ENCODE peak calls at places on chromosomes 16 and 17, in nine cellular contexts. One of them, this sample, is unnamed.

GRCh38 chr16:8686031-8686621 is 11.7 kb downstream of the ABAT start:
- DNase-seq in stomach: peak; percentile 40
- DNase-seq in heart left ventricle: peak; percentile 40
- DNase-seq in IMR-90: no peak
- DNase-seq in K562: no peak
- DNase-seq in body of pancreas: peak; percentile 52
- DNase-seq in sigmoid colon: no peak
- DNase-seq in adrenal gland: no peak
- DNase-seq in spleen: peak; percentile 54
- DNase-seq in this sample: peak; percentile 23

GRCh38 chr17:76716146-76716833 is 5.5 kb upstream of the MXRA7 start:
- DNase-seq in stomach: peak; percentile 48
- DNase-seq in heart left ventricle: no peak
- DNase-seq in IMR-90: peak; percentile 99
- DNase-seq in K562: no peak
- DNase-seq in body of pancreas: no peak
- DNase-seq in sigmoid colon: peak; percentile 77
- DNase-seq in adrenal gland: peak; percentile 55
- DNase-seq in spleen: peak; percentile 82
- DNase-seq in this sample: no peak

GRCh38 chr17:15945493-15946209 is 721 bp downstream of the ADORA2B start:
- DNase-seq in stomach: no peak
- DNase-seq in heart left ventricle: no peak
- DNase-seq in IMR-90: peak; percentile 16
- DNase-seq in K562: peak; percentile 65
- DNase-seq in body of pancreas: no peak
- DNase-seq in sigmoid colon: peak; percentile 71
- DNase-seq in adrenal gland: no peak
- DNase-seq in spleen: peak; percentile 72
- DNase-seq in this sample: peak; percentile 36

GRCh38 chr16:89507219-89507833 is 877 bp upstream of the SPG7 start:
- DNase-seq in stomach: peak; percentile 32
- DNase-seq in heart left ventricle: no peak
- DNase-seq in IMR-90: no peak
- DNase-seq in K562: no peak
- DNase-seq in body of pancreas: no peak
- DNase-seq in sigmoid colon: no peak
- DNase-seq in adrenal gland: no peak
- DNase-seq in spleen: no peak
- DNase-seq in this sample: no peak

GRCh38 chr16:73011926-73012325 is 36.0 kb downstream of the ZFHX3 start:
- DNase-seq in stomach: no peak
- DNase-seq in heart left ventricle: no peak
- DNase-seq in IMR-90: no peak
- DNase-seq in K562: no peak
- DNase-seq in body of pancreas: no peak
- DNase-seq in sigmoid colon: peak; percentile 30
- DNase-seq in adrenal gland: no peak
- DNase-seq in spleen: no peak
- DNase-seq in this sample: no peak

GRCh38 chr16:31129568-31130335 is 5.8 kb downstream of the PRSS8 start:
- DNase-seq in stomach: no peak
- DNase-seq in heart left ventricle: peak; percentile 67
- DNase-seq in IMR-90: no peak
- DNase-seq in K562: no peak
- DNase-seq in body of pancreas: peak; percentile 52
- DNase-seq in sigmoid colon: peak; percentile 77
- DNase-seq in adrenal gland: no peak
- DNase-seq in spleen: peak; percentile 83
- DNase-seq in this sample: peak; percentile 48

GRCh38 chr17:69594641-69595040 is 180.1 kb downstream of the MAP2K6 start:
- DNase-seq in stomach: no peak
- DNase-seq in heart left ventricle: no peak
- DNase-seq in IMR-90: no peak
- DNase-seq in K562: no peak
- DNase-seq in body of pancreas: no peak
- DNase-seq in sigmoid colon: no peak
- DNase-seq in adrenal gland: no peak
- DNase-seq in spleen: no peak
- DNase-seq in this sample: no peak

GRCh38 chr17:49519781-49520180 is 24.7 kb downstream of the NGFR start:
- DNase-seq in stomach: no peak
- DNase-seq in heart left ventricle: no peak
- DNase-seq in IMR-90: no peak
- DNase-seq in K562: no peak
- DNase-seq in body of pancreas: no peak
- DNase-seq in sigmoid colon: no peak
- DNase-seq in adrenal gland: no peak
- DNase-seq in spleen: no peak
- DNase-seq in this sample: no peak

GRCh38 chr17:16314859-16315258 is 38.4 kb downstream of the CENPV start:
- DNase-seq in stomach: no peak
- DNase-seq in heart left ventricle: no peak
- DNase-seq in IMR-90: no peak
- DNase-seq in K562: no peak
- DNase-seq in body of pancreas: no peak
- DNase-seq in sigmoid colon: no peak
- DNase-seq in adrenal gland: no peak
- DNase-seq in spleen: no peak
- DNase-seq in this sample: no peak

GRCh38 chr17:15351925-15352324 is 10.5 kb upstream of the TEKT3 start:
- DNase-seq in stomach: no peak
- DNase-seq in heart left ventricle: no peak
- DNase-seq in IMR-90: peak; percentile 88
- DNase-seq in K562: no peak
- DNase-seq in body of pancreas: no peak
- DNase-seq in sigmoid colon: peak; percentile 82
- DNase-seq in adrenal gland: peak; percentile 54
- DNase-seq in spleen: no peak
- DNase-seq in this sample: peak; percentile 25

GRCh38 chr16:20711277-20711911 is 13.9 kb upstream of the ACSM1 start:
- DNase-seq in stomach: no peak
- DNase-seq in heart left ventricle: no peak
- DNase-seq in IMR-90: no peak
- DNase-seq in K562: no peak
- DNase-seq in body of pancreas: no peak
- DNase-seq in sigmoid colon: peak; percentile 85
- DNase-seq in adrenal gland: no peak
- DNase-seq in spleen: no peak
- DNase-seq in this sample: no peak

GRCh38 chr17:9336817-9337216 is 238.8 kb downstream of the STX8 start:
- DNase-seq in stomach: no peak
- DNase-seq in heart left ventricle: no peak
- DNase-seq in IMR-90: no peak
- DNase-seq in K562: no peak
- DNase-seq in body of pancreas: no peak
- DNase-seq in sigmoid colon: no peak
- DNase-seq in adrenal gland: no peak
- DNase-seq in spleen: no peak
- DNase-seq in this sample: no peak

GRCh38 chr17:76593338-76593737 is 7.7 kb upstream of the ST6GALNAC2 start:
- DNase-seq in stomach: no peak
- DNase-seq in heart left ventricle: no peak
- DNase-seq in IMR-90: peak; percentile 31
- DNase-seq in K562: no peak
- DNase-seq in body of pancreas: no peak
- DNase-seq in sigmoid colon: no peak
- DNase-seq in adrenal gland: no peak
- DNase-seq in spleen: no peak
- DNase-seq in this sample: no peak

GRCh38 chr16:74737521-74737920 is 36.9 kb upstream of the MLKL start:
- DNase-seq in stomach: no peak
- DNase-seq in heart left ventricle: no peak
- DNase-seq in IMR-90: no peak
- DNase-seq in K562: no peak
- DNase-seq in body of pancreas: no peak
- DNase-seq in sigmoid colon: no peak
- DNase-seq in adrenal gland: no peak
- DNase-seq in spleen: no peak
- DNase-seq in this sample: no peak

GRCh38 chr17:79027925-79028491 is 4.0 kb downstream of the C1QTNF1 start:
- DNase-seq in stomach: no peak
- DNase-seq in heart left ventricle: no peak
- DNase-seq in IMR-90: no peak
- DNase-seq in K562: no peak
- DNase-seq in body of pancreas: no peak
- DNase-seq in sigmoid colon: peak; percentile 71
- DNase-seq in adrenal gland: peak; percentile 74
- DNase-seq in spleen: no peak
- DNase-seq in this sample: no peak

GRCh38 chr17:34725008-34725407 is 145.6 kb downstream of the TMEM132E start:
- DNase-seq in stomach: no peak
- DNase-seq in heart left ventricle: no peak
- DNase-seq in IMR-90: no peak
- DNase-seq in K562: no peak
- DNase-seq in body of pancreas: no peak
- DNase-seq in sigmoid colon: no peak
- DNase-seq in adrenal gland: no peak
- DNase-seq in spleen: no peak
- DNase-seq in this sample: no peak
- TF ChIP-seq CTCF in stomach: no peak
- TF ChIP-seq CTCF in heart left ventricle: no peak
- TF ChIP-seq CTCF in IMR-90: no peak
- TF ChIP-seq CTCF in K562: no peak
- TF ChIP-seq CTCF in body of pancreas: no peak
- TF ChIP-seq CTCF in sigmoid colon: no peak
- TF ChIP-seq CTCF in adrenal gland: no peak
- TF ChIP-seq CTCF in spleen: no peak
- TF ChIP-seq CTCF in this sample: no peak

GRCh38 chr17:59827721-59828477 is 64.8 kb downstream of the TUBD1 start:
- DNase-seq in stomach: no peak
- DNase-seq in heart left ventricle: no peak
- DNase-seq in IMR-90: no peak
- DNase-seq in K562: no peak
- DNase-seq in body of pancreas: no peak
- DNase-seq in sigmoid colon: no peak
- DNase-seq in adrenal gland: no peak
- DNase-seq in spleen: no peak
- DNase-seq in this sample: no peak

GRCh38 chr17:59830846-59831486 is 61.8 kb downstream of the TUBD1 start:
- DNase-seq in stomach: no peak
- DNase-seq in heart left ventricle: peak; percentile 10
- DNase-seq in IMR-90: no peak
- DNase-seq in K562: no peak
- DNase-seq in body of pancreas: no peak
- DNase-seq in sigmoid colon: no peak
- DNase-seq in adrenal gland: no peak
- DNase-seq in spleen: no peak
- DNase-seq in this sample: no peak

GRCh38 chr17:59830007-59830630 is 62.6 kb downstream of the TUBD1 start:
- DNase-seq in stomach: no peak
- DNase-seq in heart left ventricle: no peak
- DNase-seq in IMR-90: peak; percentile 63
- DNase-seq in K562: no peak
- DNase-seq in body of pancreas: no peak
- DNase-seq in sigmoid colon: no peak
- DNase-seq in adrenal gland: no peak
- DNase-seq in spleen: no peak
- DNase-seq in this sample: no peak

GRCh38 chr17:59828478-59828760 is 64.3 kb downstream of the TUBD1 start:
- DNase-seq in stomach: no peak
- DNase-seq in heart left ventricle: no peak
- DNase-seq in IMR-90: no peak
- DNase-seq in K562: no peak
- DNase-seq in body of pancreas: no peak
- DNase-seq in sigmoid colon: no peak
- DNase-seq in adrenal gland: no peak
- DNase-seq in spleen: no peak
- DNase-seq in this sample: no peak

DNA sequence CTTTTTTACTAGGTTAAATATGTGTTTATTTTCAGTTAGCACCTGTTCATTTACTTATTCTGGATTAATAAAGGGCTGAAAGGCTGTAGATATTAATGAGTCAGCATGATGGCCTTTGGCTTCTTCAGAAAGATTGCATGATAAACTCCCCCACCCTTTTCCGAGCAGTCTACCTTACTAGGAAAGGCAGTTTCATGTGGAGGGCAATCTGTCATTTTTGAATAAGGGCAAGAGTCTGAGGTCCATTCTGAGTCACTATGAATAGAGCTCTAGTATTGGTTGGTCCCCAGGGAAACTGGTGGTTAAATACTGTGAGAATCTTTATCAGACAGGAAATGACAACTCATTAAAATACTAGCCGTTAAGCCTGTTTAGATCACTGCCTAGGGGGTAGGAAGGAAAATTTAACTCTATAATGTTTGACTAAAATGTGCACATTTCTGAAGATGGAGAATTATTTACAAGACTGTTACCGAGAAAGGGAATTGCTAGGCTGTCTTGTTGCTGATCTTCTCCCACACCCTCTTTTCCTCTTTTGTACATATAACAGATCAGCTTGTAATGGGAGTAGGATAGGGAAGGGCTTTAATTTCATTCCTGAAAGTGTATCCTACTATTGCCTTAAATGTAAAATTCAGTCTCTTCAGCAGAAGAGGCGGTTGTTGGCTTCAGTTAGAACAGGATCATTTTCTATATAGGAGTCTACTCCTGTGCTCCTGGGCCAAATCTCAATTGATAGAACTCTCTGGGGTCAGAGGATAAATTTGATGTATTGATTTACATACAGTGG is 63.3 kb downstream of the TUBD1 start:
- DNase-seq in stomach: no peak
- DNase-seq in heart left ventricle: no peak
- DNase-seq in IMR-90: peak; percentile 98
- DNase-seq in K562: peak; percentile 60
- DNase-seq in body of pancreas: no peak
- DNase-seq in sigmoid colon: no peak
- DNase-seq in adrenal gland: peak; percentile 75
- DNase-seq in spleen: no peak
- DNase-seq in this sample: no peak
- TF ChIP-seq POLR2A in stomach: no peak
- TF ChIP-seq POLR2A in heart left ventricle: no peak
- TF ChIP-seq POLR2A in IMR-90: no peak
- TF ChIP-seq POLR2A in K562: peak; percentile 39
- TF ChIP-seq POLR2A in body of pancreas: no peak
- TF ChIP-seq POLR2A in sigmoid colon: no peak
- TF ChIP-seq POLR2A in adrenal gland: no peak
- TF ChIP-seq POLR2A in spleen: no peak
- TF ChIP-seq POLR2A in this sample: peak; percentile 69

DNA sequence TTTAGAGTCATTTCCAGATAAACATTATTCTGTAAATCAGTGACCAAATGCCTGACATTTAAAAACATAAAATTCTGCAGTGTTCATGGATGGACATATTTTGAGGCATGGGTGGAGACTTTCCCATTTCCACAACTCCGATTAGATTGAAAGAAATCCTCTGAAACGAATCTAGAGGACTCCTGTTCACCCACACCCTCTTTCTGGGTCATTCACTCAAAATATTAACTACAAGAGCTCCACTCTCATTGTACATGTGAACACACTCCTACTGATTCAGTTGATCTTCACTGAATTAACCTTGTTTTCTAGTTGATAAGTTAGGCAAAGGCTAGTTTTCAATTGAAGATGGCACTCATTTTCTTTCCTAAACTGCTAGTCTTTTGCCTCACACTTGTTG is 44.1 kb downstream of the GRB7 start:
- DNase-seq in stomach: no peak
- DNase-seq in heart left ventricle: no peak
- DNase-seq in IMR-90: no peak
- DNase-seq in K562: no peak
- DNase-seq in body of pancreas: no peak
- DNase-seq in sigmoid colon: no peak
- DNase-seq in adrenal gland: no peak
- DNase-seq in spleen: no peak
- DNase-seq in this sample: no peak
- H3K4me1 ChIP-seq in stomach: peaks cover 9% of the 10 kb centered on the region
- H3K4me1 ChIP-seq in heart left ventricle: no peaks in the 10 kb centered on the region
- H3K4me1 ChIP-seq in IMR-90: no peaks in the 10 kb centered on the region
- H3K4me1 ChIP-seq in K562: no peaks in the 10 kb centered on the region
- H3K4me1 ChIP-seq in body of pancreas: peaks cover 12% of the 10 kb centered on the region
- H3K4me1 ChIP-seq in sigmoid colon: no peaks in the 10 kb centered on the region
- H3K4me1 ChIP-seq in adrenal gland: no peaks in the 10 kb centered on the region
- H3K4me1 ChIP-seq in spleen: peaks cover 100% of the 10 kb centered on the region
- H3K4me1 ChIP-seq in this sample: no peaks in the 10 kb centered on the region

GRCh38 chr17:60398227-60398959 is 6.5 kb upstream of the USP32 start:
- DNase-seq in stomach: no peak
- DNase-seq in heart left ventricle: no peak
- DNase-seq in IMR-90: no peak
- DNase-seq in K562: no peak
- DNase-seq in body of pancreas: no peak
- DNase-seq in sigmoid colon: no peak
- DNase-seq in adrenal gland: no peak
- DNase-seq in spleen: peak; percentile 75
- DNase-seq in this sample: no peak
- TF ChIP-seq CTCF in stomach: no peak
- TF ChIP-seq CTCF in heart left ventricle: no peak
- TF ChIP-seq CTCF in IMR-90: no peak
- TF ChIP-seq CTCF in K562: no peak
- TF ChIP-seq CTCF in body of pancreas: no peak
- TF ChIP-seq CTCF in sigmoid colon: no peak
- TF ChIP-seq CTCF in adrenal gland: no peak
- TF ChIP-seq CTCF in spleen: no peak
- TF ChIP-seq CTCF in this sample: no peak

This sample was measured in transverse colon.